ENCODE peak calls at places on chromosome 15, in six cellular contexts. One of them, this sample, is unnamed.
A peak's percentile ranks its signal among the peaks of the same experiment; 100 is the strongest.

GRCh38 chr15:32979710-32980109 is 214.8 kb downstream of the FMN1 start:
- DNase-seq in thoracic aorta: no peak
- DNase-seq in Peyer's patch: no peak
- DNase-seq in BJ: peak; percentile 85
- DNase-seq in mesendoderm: no peak
- DNase-seq in CD8-positive, alpha-beta memory T cell: no peak
- DNase-seq in this sample: no peak

GRCh38 chr15:40405501-40406381 is at the start of gene IVD:
- DNase-seq in CD8-positive, alpha-beta memory T cell: peak; percentile 93
- DNase-seq in Peyer's patch: peak; percentile 89
- DNase-seq in thoracic aorta: peak; percentile 80
- DNase-seq in mesendoderm: peak; percentile 97
- DNase-seq in BJ: peak; percentile 81
- DNase-seq in this sample: peak; percentile 97

GRCh38 chr15:75661041-75661778 is 13.5 kb downstream of the SNX33 start:
- DNase-seq in BJ: peak; percentile 80
- DNase-seq in Peyer's patch: no peak
- DNase-seq in mesendoderm: peak; percentile 86
- DNase-seq in thoracic aorta: peak; percentile 78
- DNase-seq in CD8-positive, alpha-beta memory T cell: no peak
- DNase-seq in this sample: peak; percentile 96

GRCh38 chr15:63056843-63057242 is 14.3 kb downstream of the TPM1 start:
- DNase-seq in BJ: no peak
- DNase-seq in mesendoderm: no peak
- DNase-seq in thoracic aorta: no peak
- DNase-seq in CD8-positive, alpha-beta memory T cell: no peak
- DNase-seq in Peyer's patch: no peak
- DNase-seq in this sample: no peak

GRCh38 chr15:39935241-39935640 is 1.3 kb downstream of the EIF2AK4 start:
- DNase-seq in BJ: no peak
- DNase-seq in thoracic aorta: no peak
- DNase-seq in Peyer's patch: no peak
- DNase-seq in mesendoderm: no peak
- DNase-seq in CD8-positive, alpha-beta memory T cell: no peak
- DNase-seq in this sample: no peak

GRCh38 chr15:63708141-63708772 is 111.1 kb downstream of the FBXL22 start:
- DNase-seq in thoracic aorta: no peak
- DNase-seq in CD8-positive, alpha-beta memory T cell: no peak
- DNase-seq in BJ: no peak
- DNase-seq in Peyer's patch: no peak
- DNase-seq in mesendoderm: no peak
- DNase-seq in this sample: no peak

GRCh38 chr15:63940956-63941620 is 105.2 kb downstream of the DAPK2 start:
- DNase-seq in mesendoderm: no peak
- DNase-seq in BJ: no peak
- DNase-seq in thoracic aorta: no peak
- DNase-seq in CD8-positive, alpha-beta memory T cell: no peak
- DNase-seq in Peyer's patch: no peak
- DNase-seq in this sample: no peak

GRCh38 chr15:55235637-55236036 is 38.9 kb upstream of the RSL24D1 start:
- DNase-seq in Peyer's patch: no peak
- DNase-seq in thoracic aorta: no peak
- DNase-seq in BJ: no peak
- DNase-seq in CD8-positive, alpha-beta memory T cell: no peak
- DNase-seq in mesendoderm: no peak
- DNase-seq in this sample: no peak

GRCh38 chr15:85289677-85290365 is 90.6 kb upstream of the AKAP13 start:
- DNase-seq in CD8-positive, alpha-beta memory T cell: no peak
- DNase-seq in mesendoderm: peak; percentile 38
- DNase-seq in Peyer's patch: no peak
- DNase-seq in thoracic aorta: peak; percentile 23
- DNase-seq in BJ: no peak
- DNase-seq in this sample: no peak

GRCh38 chr15:78438595-78439285 is 724 bp downstream of the IREB2 start:
- DNase-seq in CD8-positive, alpha-beta memory T cell: no peak
- DNase-seq in thoracic aorta: no peak
- DNase-seq in mesendoderm: peak; percentile 75
- DNase-seq in BJ: no peak
- DNase-seq in Peyer's patch: no peak
- DNase-seq in this sample: no peak

GRCh38 chr15:71440479-71441071 is 325.3 kb downstream of the THSD4 start:
- DNase-seq in thoracic aorta: no peak
- DNase-seq in CD8-positive, alpha-beta memory T cell: no peak
- DNase-seq in mesendoderm: peak; percentile 52
- DNase-seq in Peyer's patch: no peak
- DNase-seq in BJ: peak; percentile 40
- DNase-seq in this sample: no peak

GRCh38 chr15:58755956-58756355 is 6.4 kb upstream of the ADAM10 start:
- DNase-seq in BJ: no peak
- DNase-seq in Peyer's patch: no peak
- DNase-seq in thoracic aorta: no peak
- DNase-seq in mesendoderm: no peak
- DNase-seq in CD8-positive, alpha-beta memory T cell: no peak
- DNase-seq in this sample: no peak

GRCh38 chr15:67082007-67082536 is 16.7 kb downstream of the SMAD3 start:
- DNase-seq in CD8-positive, alpha-beta memory T cell: peak; percentile 79
- DNase-seq in thoracic aorta: no peak
- DNase-seq in Peyer's patch: peak; percentile 60
- DNase-seq in BJ: no peak
- DNase-seq in mesendoderm: peak; percentile 86
- DNase-seq in this sample: no peak

GRCh38 chr15:36960179-36960946 is 140.0 kb downstream of the MEIS2 start:
- DNase-seq in thoracic aorta: no peak
- DNase-seq in BJ: no peak
- DNase-seq in Peyer's patch: no peak
- DNase-seq in CD8-positive, alpha-beta memory T cell: no peak
- DNase-seq in mesendoderm: no peak
- DNase-seq in this sample: no peak

GRCh38 chr15:52369455-52369854 is 73.9 kb upstream of the MYO5C start:
- DNase-seq in CD8-positive, alpha-beta memory T cell: no peak
- DNase-seq in BJ: no peak
- DNase-seq in Peyer's patch: no peak
- DNase-seq in mesendoderm: no peak
- DNase-seq in thoracic aorta: no peak
- DNase-seq in this sample: no peak

GRCh38 chr15:98596885-98597343 is 51.4 kb upstream of the IGF1R start:
- DNase-seq in CD8-positive, alpha-beta memory T cell: no peak
- DNase-seq in mesendoderm: no peak
- DNase-seq in BJ: no peak
- DNase-seq in Peyer's patch: no peak
- DNase-seq in thoracic aorta: no peak
- DNase-seq in this sample: no peak

GRCh38 chr15:94237903-94238302 is 6.5 kb downstream of the MCTP2 start:
- DNase-seq in mesendoderm: no peak
- DNase-seq in thoracic aorta: no peak
- DNase-seq in Peyer's patch: peak; percentile 16
- DNase-seq in CD8-positive, alpha-beta memory T cell: no peak
- DNase-seq in BJ: no peak
- DNase-seq in this sample: no peak

GRCh38 chr15:52102468-52102867 is 10.1 kb downstream of the BCL2L10 start:
- DNase-seq in CD8-positive, alpha-beta memory T cell: no peak
- DNase-seq in thoracic aorta: no peak
- DNase-seq in Peyer's patch: no peak
- DNase-seq in mesendoderm: peak; percentile 57
- DNase-seq in BJ: peak; percentile 59
- DNase-seq in this sample: no peak

GRCh38 chr15:31405200-31405929 is 78.7 kb downstream of the KLF13 start:
- DNase-seq in thoracic aorta: no peak
- DNase-seq in BJ: no peak
- DNase-seq in Peyer's patch: no peak
- DNase-seq in mesendoderm: no peak
- DNase-seq in CD8-positive, alpha-beta memory T cell: no peak
- DNase-seq in this sample: no peak

GRCh38 chr15:80855206-80855605 is 76.0 kb downstream of the CEMIP start:
- DNase-seq in thoracic aorta: no peak
- DNase-seq in BJ: no peak
- DNase-seq in Peyer's patch: no peak
- DNase-seq in mesendoderm: no peak
- DNase-seq in CD8-positive, alpha-beta memory T cell: no peak
- DNase-seq in this sample: no peak
- H3K27me3 ChIP-seq in thoracic aorta: no peaks in the 10 kb centered on the region
- H3K27me3 ChIP-seq in BJ: no peaks in the 10 kb centered on the region
- H3K27me3 ChIP-seq in Peyer's patch: no peaks in the 10 kb centered on the region
- H3K27me3 ChIP-seq in mesendoderm: no peaks in the 10 kb centered on the region
- H3K27me3 ChIP-seq in CD8-positive, alpha-beta memory T cell: no peaks in the 10 kb centered on the region
- H3K27me3 ChIP-seq in this sample: no peaks in the 10 kb centered on the region

GRCh38 chr15:87567399-87567798 is 689.1 kb downstream of the NTRK3 start:
- DNase-seq in thoracic aorta: no peak
- DNase-seq in BJ: no peak
- DNase-seq in Peyer's patch: no peak
- DNase-seq in CD8-positive, alpha-beta memory T cell: no peak
- DNase-seq in mesendoderm: no peak
- DNase-seq in this sample: no peak
- H3K4me3 ChIP-seq in thoracic aorta: no peak overlapping the region
- H3K4me3 ChIP-seq in BJ: no peak overlapping the region
- H3K4me3 ChIP-seq in Peyer's patch: no peak overlapping the region
- H3K4me3 ChIP-seq in CD8-positive, alpha-beta memory T cell: no peak overlapping the region
- H3K4me3 ChIP-seq in mesendoderm: no peak overlapping the region
- H3K4me3 ChIP-seq in this sample: no peak overlapping the region

DNA sequence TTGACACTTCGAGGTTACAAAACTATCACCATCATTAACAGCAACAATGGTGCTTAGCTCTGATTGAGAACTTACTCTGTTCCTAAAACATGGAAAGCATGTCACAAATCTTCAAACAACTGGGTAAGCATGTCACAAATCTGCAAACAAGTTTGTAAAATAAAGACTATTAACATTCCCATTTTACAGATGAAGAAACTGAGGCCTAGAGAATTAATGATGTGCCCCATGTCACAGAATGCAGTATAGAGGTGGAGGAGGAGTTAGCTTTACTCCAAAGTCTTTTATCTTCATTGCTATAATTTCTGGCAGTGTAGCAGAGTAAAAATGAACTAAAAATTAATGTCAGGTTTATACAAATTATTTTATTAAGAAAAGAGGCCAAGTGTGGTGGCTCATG is 73.4 kb downstream of the NR2F2 start:
- DNase-seq in Peyer's patch: no peak
- DNase-seq in thoracic aorta: no peak
- DNase-seq in CD8-positive, alpha-beta memory T cell: no peak
- DNase-seq in BJ: no peak
- DNase-seq in mesendoderm: no peak
- DNase-seq in this sample: no peak
- H3K27me3 ChIP-seq in Peyer's patch: peaks cover 13% of the 10 kb centered on the region
- H3K27me3 ChIP-seq in thoracic aorta: peaks cover 10% of the 10 kb centered on the region
- H3K27me3 ChIP-seq in CD8-positive, alpha-beta memory T cell: peaks cover 7% of the 10 kb centered on the region
- H3K27me3 ChIP-seq in BJ: peaks cover 17% of the 10 kb centered on the region
- H3K27me3 ChIP-seq in mesendoderm: peaks cover 29% of the 10 kb centered on the region
- H3K27me3 ChIP-seq in this sample: peaks cover 45% of the 10 kb centered on the region

GRCh38 chr15:68228143-68228970 is 1.2 kb downstream of the CLN6 start:
- DNase-seq in Peyer's patch: no peak
- DNase-seq in CD8-positive, alpha-beta memory T cell: no peak
- DNase-seq in BJ: no peak
- DNase-seq in thoracic aorta: no peak
- DNase-seq in mesendoderm: peak; percentile 46
- DNase-seq in this sample: peak; percentile 56

GRCh38 chr15:68230157-68231100 is 901 bp upstream of the CLN6 start:
- DNase-seq in mesendoderm: no peak
- DNase-seq in BJ: no peak
- DNase-seq in thoracic aorta: no peak
- DNase-seq in Peyer's patch: no peak
- DNase-seq in CD8-positive, alpha-beta memory T cell: no peak
- DNase-seq in this sample: peak; percentile 69

GRCh38 chr15:68229386-68230156 is at the start of gene CLN6:
- DNase-seq in mesendoderm: peak; percentile 85
- DNase-seq in BJ: peak; percentile 37
- DNase-seq in CD8-positive, alpha-beta memory T cell: peak; percentile 87
- DNase-seq in thoracic aorta: no peak
- DNase-seq in Peyer's patch: peak; percentile 83
- DNase-seq in this sample: peak; percentile 91

GRCh38 chr15:68228971-68229385 is 550 bp downstream of the CLN6 start:
- DNase-seq in Peyer's patch: peak; percentile 30
- DNase-seq in mesendoderm: peak; percentile 51
- DNase-seq in CD8-positive, alpha-beta memory T cell: no peak
- DNase-seq in thoracic aorta: no peak
- DNase-seq in BJ: no peak
- DNase-seq in this sample: peak; percentile 78

GRCh38 chr15:68227806-68228142 is 1.8 kb downstream of the CLN6 start:
- DNase-seq in Peyer's patch: no peak
- DNase-seq in BJ: no peak
- DNase-seq in CD8-positive, alpha-beta memory T cell: no peak
- DNase-seq in mesendoderm: no peak
- DNase-seq in thoracic aorta: no peak
- DNase-seq in this sample: peak; percentile 46
- H3K4me3 ChIP-seq in Peyer's patch: no peak overlapping the region
- H3K4me3 ChIP-seq in BJ: no peak overlapping the region
- H3K4me3 ChIP-seq in CD8-positive, alpha-beta memory T cell: no peak overlapping the region
- H3K4me3 ChIP-seq in mesendoderm: no peak overlapping the region
- H3K4me3 ChIP-seq in thoracic aorta: no peak overlapping the region
- H3K4me3 ChIP-seq in this sample: peak overlapping the region; percentile 98

GRCh38 chr15:65374831-65375401 is 2.9 kb downstream of the IGDCC3 start:
- DNase-seq in CD8-positive, alpha-beta memory T cell: no peak
- DNase-seq in mesendoderm: peak; percentile 73
- DNase-seq in BJ: no peak
- DNase-seq in Peyer's patch: no peak
- DNase-seq in thoracic aorta: no peak
- DNase-seq in this sample: peak; percentile 40

GRCh38 chr15:65372787-65373067 is 5.1 kb downstream of the IGDCC3 start:
- DNase-seq in mesendoderm: no peak
- DNase-seq in Peyer's patch: no peak
- DNase-seq in BJ: no peak
- DNase-seq in thoracic aorta: no peak
- DNase-seq in CD8-positive, alpha-beta memory T cell: no peak
- DNase-seq in this sample: no peak

GRCh38 chr15:65374334-65374733 is 3.5 kb downstream of the IGDCC3 start:
- DNase-seq in Peyer's patch: no peak
- DNase-seq in BJ: no peak
- DNase-seq in thoracic aorta: no peak
- DNase-seq in mesendoderm: no peak
- DNase-seq in CD8-positive, alpha-beta memory T cell: no peak
- DNase-seq in this sample: no peak

GRCh38 chr15:65371976-65372786 is 5.6 kb downstream of the IGDCC3 start:
- DNase-seq in thoracic aorta: no peak
- DNase-seq in BJ: no peak
- DNase-seq in CD8-positive, alpha-beta memory T cell: no peak
- DNase-seq in Peyer's patch: no peak
- DNase-seq in mesendoderm: no peak
- DNase-seq in this sample: no peak

DNA sequence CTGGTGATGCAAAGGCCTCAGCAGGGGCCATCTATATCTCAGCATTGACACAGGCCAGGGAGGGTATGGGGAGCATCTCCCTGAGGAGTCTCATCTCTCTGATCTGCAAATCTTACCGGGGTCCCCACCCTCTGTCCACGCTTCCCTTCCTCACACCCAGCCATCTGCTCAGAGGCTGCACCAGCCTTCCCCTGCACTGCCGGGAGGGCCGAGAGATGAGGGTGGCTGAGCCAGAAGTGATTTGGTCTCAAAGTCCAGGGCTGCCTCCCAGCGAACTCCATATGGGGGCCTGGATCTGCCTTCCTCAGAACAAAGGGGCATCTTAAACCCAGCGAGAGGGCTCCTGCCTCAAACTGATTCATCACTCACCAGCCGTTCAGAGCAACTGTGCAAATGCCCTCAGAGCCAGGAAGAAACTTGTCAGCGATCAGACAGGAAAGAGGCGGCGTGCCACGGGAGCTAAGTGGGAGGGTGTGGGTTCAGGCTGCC is 4.6 kb downstream of the IGDCC3 start:
- DNase-seq in mesendoderm: no peak
- DNase-seq in Peyer's patch: no peak
- DNase-seq in BJ: no peak
- DNase-seq in CD8-positive, alpha-beta memory T cell: no peak
- DNase-seq in thoracic aorta: no peak
- DNase-seq in this sample: no peak
- H3K27me3 ChIP-seq in mesendoderm: no peaks in the 10 kb centered on the region
- H3K27me3 ChIP-seq in Peyer's patch: peaks cover 5% of the 10 kb centered on the region
- H3K27me3 ChIP-seq in BJ: peaks cover 31% of the 10 kb centered on the region
- H3K27me3 ChIP-seq in CD8-positive, alpha-beta memory T cell: peaks cover 24% of the 10 kb centered on the region
- H3K27me3 ChIP-seq in thoracic aorta: no peaks in the 10 kb centered on the region
- H3K27me3 ChIP-seq in this sample: peaks cover 56% of the 10 kb centered on the region

GRCh38 chr15:93037341-93038063 is 51.5 kb downstream of the RGMA start:
- DNase-seq in CD8-positive, alpha-beta memory T cell: no peak
- DNase-seq in BJ: no peak
- DNase-seq in mesendoderm: no peak
- DNase-seq in Peyer's patch: no peak
- DNase-seq in thoracic aorta: no peak
- DNase-seq in this sample: peak; percentile 87
- H3K4me3 ChIP-seq in CD8-positive, alpha-beta memory T cell: no peak overlapping the region
- H3K4me3 ChIP-seq in BJ: no peak overlapping the region
- H3K4me3 ChIP-seq in mesendoderm: no peak overlapping the region
- H3K4me3 ChIP-seq in Peyer's patch: no peak overlapping the region
- H3K4me3 ChIP-seq in thoracic aorta: no peak overlapping the region
- H3K4me3 ChIP-seq in this sample: no peak overlapping the region

This sample was measured in suprapubic skin.